ENCODE peak calls at places on chromosome 14, in seven cellular contexts. One of them, this sample, is unnamed. For H3K36me3, the result is how much of the 10 kb centered on the place peaks cover.

GRCh38 chr14:103727313-103728000 is 11.8 kb downstream of the ZFYVE21 start:
- DNase-seq in neural progenitor cell: no peak
- DNase-seq in upper lobe of right lung: peak
- DNase-seq in colonic mucosa: peak
- DNase-seq in tibial nerve: no peak
- DNase-seq in suprapubic skin: no peak
- DNase-seq in transverse colon: peak
- DNase-seq in this sample: no peak

GRCh38 chr14:100022772-100023451 is 42.3 kb upstream of the EVL start:
- DNase-seq in suprapubic skin: no peak
- DNase-seq in neural progenitor cell: no peak
- DNase-seq in tibial nerve: no peak
- DNase-seq in colonic mucosa: no peak
- DNase-seq in transverse colon: no peak
- DNase-seq in upper lobe of right lung: no peak
- DNase-seq in this sample: no peak

GRCh38 chr14:102227184-102227964 is 77.6 kb downstream of the MOK start:
- DNase-seq in neural progenitor cell: no peak
- DNase-seq in colonic mucosa: no peak
- DNase-seq in suprapubic skin: no peak
- DNase-seq in tibial nerve: no peak
- DNase-seq in upper lobe of right lung: no peak
- DNase-seq in transverse colon: no peak
- DNase-seq in this sample: no peak

GRCh38 chr14:101110729-101111619 is 207.5 kb upstream of the RTL1 start:
- DNase-seq in upper lobe of right lung: peak
- DNase-seq in suprapubic skin: peak
- DNase-seq in tibial nerve: no peak
- DNase-seq in transverse colon: no peak
- DNase-seq in colonic mucosa: peak
- DNase-seq in neural progenitor cell: no peak
- DNase-seq in this sample: no peak

GRCh38 chr14:67987596-67987995 is 168.0 kb downstream of the RAD51B start:
- DNase-seq in suprapubic skin: no peak
- DNase-seq in colonic mucosa: no peak
- DNase-seq in tibial nerve: no peak
- DNase-seq in transverse colon: no peak
- DNase-seq in upper lobe of right lung: no peak
- DNase-seq in neural progenitor cell: no peak
- DNase-seq in this sample: no peak

GRCh38 chr14:35285168-35285990 is 6.8 kb upstream of the PSMA6 start:
- DNase-seq in neural progenitor cell: no peak
- DNase-seq in colonic mucosa: no peak
- DNase-seq in transverse colon: no peak
- DNase-seq in suprapubic skin: no peak
- DNase-seq in tibial nerve: no peak
- DNase-seq in upper lobe of right lung: no peak
- DNase-seq in this sample: no peak

GRCh38 chr14:53953002-53953827 is 3.4 kb downstream of the BMP4 start:
- DNase-seq in transverse colon: peak
- DNase-seq in neural progenitor cell: peak
- DNase-seq in suprapubic skin: peak
- DNase-seq in upper lobe of right lung: peak
- DNase-seq in tibial nerve: peak
- DNase-seq in colonic mucosa: peak
- DNase-seq in this sample: no peak

GRCh38 chr14:26602902-26603301 is 5.1 kb upstream of the NOVA1 start:
- DNase-seq in tibial nerve: no peak
- DNase-seq in neural progenitor cell: no peak
- DNase-seq in suprapubic skin: no peak
- DNase-seq in transverse colon: no peak
- DNase-seq in upper lobe of right lung: no peak
- DNase-seq in colonic mucosa: no peak
- DNase-seq in this sample: no peak

GRCh38 chr14:103597623-103598372 is 31.2 kb upstream of the KLC1 start:
- DNase-seq in colonic mucosa: no peak
- DNase-seq in transverse colon: no peak
- DNase-seq in upper lobe of right lung: no peak
- DNase-seq in tibial nerve: no peak
- DNase-seq in neural progenitor cell: no peak
- DNase-seq in suprapubic skin: no peak
- DNase-seq in this sample: no peak

GRCh38 chr14:66425402-66425801 is 60.8 kb upstream of the CCDC196 start:
- DNase-seq in transverse colon: no peak
- DNase-seq in neural progenitor cell: no peak
- DNase-seq in tibial nerve: no peak
- DNase-seq in colonic mucosa: no peak
- DNase-seq in suprapubic skin: no peak
- DNase-seq in upper lobe of right lung: no peak
- DNase-seq in this sample: no peak

GRCh38 chr14:75879031-75879430 is 102.8 kb downstream of the TGFB3 start:
- DNase-seq in colonic mucosa: no peak
- DNase-seq in upper lobe of right lung: no peak
- DNase-seq in tibial nerve: no peak
- DNase-seq in suprapubic skin: no peak
- DNase-seq in transverse colon: no peak
- DNase-seq in neural progenitor cell: no peak
- DNase-seq in this sample: no peak

DNA sequence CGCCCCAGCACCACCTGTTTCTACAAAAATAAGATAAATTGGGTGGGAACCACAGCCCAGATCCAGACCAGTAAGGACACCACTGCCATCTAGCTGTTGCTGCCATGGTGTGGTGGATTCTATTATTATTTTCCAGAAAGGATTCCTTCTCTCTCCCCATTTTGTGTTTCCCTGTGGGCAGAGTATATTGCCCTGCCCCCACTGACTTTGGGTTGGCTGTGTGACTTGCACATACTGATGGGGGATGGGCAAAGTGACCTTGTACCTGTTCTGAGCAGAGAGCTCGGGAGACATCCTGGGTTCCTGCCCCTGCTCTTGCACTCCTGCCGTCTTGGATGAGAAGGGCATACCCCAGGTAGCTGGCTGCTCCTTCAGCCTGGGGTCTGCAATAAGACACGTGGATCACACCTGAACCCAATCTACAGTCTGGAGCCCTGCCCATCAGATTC is 24.3 kb downstream of the MOAP1 start:
- DNase-seq in upper lobe of right lung: no peak
- DNase-seq in transverse colon: no peak
- DNase-seq in tibial nerve: no peak
- DNase-seq in colonic mucosa: no peak
- DNase-seq in suprapubic skin: no peak
- DNase-seq in neural progenitor cell: peak
- DNase-seq in this sample: no peak
- TF ChIP-seq CTCF in upper lobe of right lung: peak
- TF ChIP-seq CTCF in transverse colon: no peak
- TF ChIP-seq CTCF in tibial nerve: peak
- TF ChIP-seq CTCF in colonic mucosa: no peak
- TF ChIP-seq CTCF in suprapubic skin: no peak
- TF ChIP-seq CTCF in neural progenitor cell: peak
- TF ChIP-seq CTCF in this sample: no peak

DNA sequence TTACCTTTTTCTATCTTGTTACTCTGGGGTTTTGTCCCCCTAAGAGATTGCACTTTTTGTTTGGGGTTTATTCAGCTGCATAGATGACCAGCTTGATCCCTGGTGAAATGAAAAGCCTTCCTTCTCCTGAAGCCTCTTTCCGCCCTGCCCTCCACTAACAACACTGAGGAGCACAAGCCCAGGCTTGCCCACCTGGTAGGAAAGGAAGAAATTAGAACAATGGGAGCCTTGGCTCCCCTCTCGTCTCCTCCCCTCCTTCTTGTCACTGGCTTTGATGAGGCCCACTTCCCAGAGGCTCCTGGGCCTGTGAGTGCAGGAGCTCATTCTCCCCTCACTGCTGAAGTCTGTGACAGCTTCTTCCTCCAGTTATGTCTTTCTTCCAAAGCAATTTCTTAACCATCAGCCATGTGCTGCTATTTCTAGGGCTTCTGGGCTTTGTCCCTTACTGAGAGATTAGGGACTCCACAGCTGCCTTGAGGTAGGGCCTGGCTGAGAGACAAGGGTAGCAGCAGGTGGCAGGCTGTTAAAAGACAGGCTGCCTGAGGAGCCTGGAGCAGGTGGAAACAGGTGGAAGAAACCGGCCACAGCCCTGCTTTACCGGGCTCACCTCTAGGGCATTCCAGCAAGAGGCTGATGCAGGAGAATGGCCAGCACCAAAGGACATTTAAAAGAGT is 53.7 kb upstream of the SRSF5 start:
- DNase-seq in suprapubic skin: no peak
- DNase-seq in upper lobe of right lung: no peak
- DNase-seq in colonic mucosa: no peak
- DNase-seq in neural progenitor cell: peak
- DNase-seq in transverse colon: peak
- DNase-seq in tibial nerve: no peak
- DNase-seq in this sample: no peak
- H3K36me3 ChIP-seq in suprapubic skin: under half
- H3K36me3 ChIP-seq in upper lobe of right lung: under half
- H3K36me3 ChIP-seq in colonic mucosa: under half
- H3K36me3 ChIP-seq in neural progenitor cell: under half
- H3K36me3 ChIP-seq in transverse colon: under half
- H3K36me3 ChIP-seq in tibial nerve: under half
- H3K36me3 ChIP-seq in this sample: under half

GRCh38 chr14:106665814-106666213 is 1139.4 kb downstream of the TMEM121 start:
- DNase-seq in neural progenitor cell: no peak
- DNase-seq in transverse colon: no peak
- DNase-seq in tibial nerve: no peak
- DNase-seq in upper lobe of right lung: no peak
- DNase-seq in suprapubic skin: no peak
- DNase-seq in colonic mucosa: no peak
- DNase-seq in this sample: no peak
- TF ChIP-seq CTCF in neural progenitor cell: no peak
- TF ChIP-seq CTCF in transverse colon: no peak
- TF ChIP-seq CTCF in tibial nerve: no peak
- TF ChIP-seq CTCF in upper lobe of right lung: no peak
- TF ChIP-seq CTCF in suprapubic skin: no peak
- TF ChIP-seq CTCF in colonic mucosa: no peak
- TF ChIP-seq CTCF in this sample: no peak

GRCh38 chr14:58426819-58427288 is 477 bp downstream of the TIMM9 start:
- DNase-seq in upper lobe of right lung: peak
- DNase-seq in tibial nerve: no peak
- DNase-seq in neural progenitor cell: peak
- DNase-seq in colonic mucosa: peak
- DNase-seq in transverse colon: peak
- DNase-seq in suprapubic skin: no peak
- DNase-seq in this sample: peak
- H3K36me3 ChIP-seq in upper lobe of right lung: under half
- H3K36me3 ChIP-seq in tibial nerve: under half
- H3K36me3 ChIP-seq in neural progenitor cell: under half
- H3K36me3 ChIP-seq in colonic mucosa: under half
- H3K36me3 ChIP-seq in transverse colon: under half
- H3K36me3 ChIP-seq in suprapubic skin: under half
- H3K36me3 ChIP-seq in this sample: under half

DNA sequence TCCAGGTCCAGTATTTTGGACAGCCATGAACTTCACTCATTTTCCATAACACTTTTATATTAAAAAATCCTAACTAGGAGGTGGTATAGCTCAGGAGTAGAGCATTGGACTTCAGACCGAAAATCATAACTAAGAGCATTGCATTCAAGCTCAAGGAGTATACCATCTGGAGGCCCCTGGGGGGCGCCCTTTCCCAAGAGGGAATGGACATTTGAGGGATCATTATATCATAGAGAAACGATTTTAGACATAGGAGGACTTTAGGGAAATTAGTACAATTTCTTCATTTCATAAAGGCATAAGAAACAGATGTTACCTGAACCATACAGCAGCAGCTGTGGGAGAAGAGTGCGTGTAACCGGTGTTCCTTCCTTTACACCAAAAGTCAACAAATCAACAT is 5.2 kb upstream of the ATG14 start:
- DNase-seq in colonic mucosa: no peak
- DNase-seq in tibial nerve: no peak
- DNase-seq in suprapubic skin: no peak
- DNase-seq in upper lobe of right lung: no peak
- DNase-seq in transverse colon: peak
- DNase-seq in neural progenitor cell: peak
- DNase-seq in this sample: no peak
- TF ChIP-seq CTCF in colonic mucosa: peak
- TF ChIP-seq CTCF in tibial nerve: no peak
- TF ChIP-seq CTCF in suprapubic skin: no peak
- TF ChIP-seq CTCF in upper lobe of right lung: peak
- TF ChIP-seq CTCF in transverse colon: peak
- TF ChIP-seq CTCF in neural progenitor cell: peak
- TF ChIP-seq CTCF in this sample: no peak

GRCh38 chr14:21399311-21399870 is 15.6 kb upstream of the SUPT16H start:
- DNase-seq in upper lobe of right lung: no peak
- DNase-seq in neural progenitor cell: no peak
- DNase-seq in tibial nerve: no peak
- DNase-seq in colonic mucosa: no peak
- DNase-seq in suprapubic skin: no peak
- DNase-seq in transverse colon: no peak
- DNase-seq in this sample: no peak

GRCh38 chr14:21395450-21395849 is 11.6 kb upstream of the SUPT16H start:
- DNase-seq in neural progenitor cell: no peak
- DNase-seq in transverse colon: no peak
- DNase-seq in suprapubic skin: no peak
- DNase-seq in upper lobe of right lung: no peak
- DNase-seq in tibial nerve: no peak
- DNase-seq in colonic mucosa: no peak
- DNase-seq in this sample: no peak

GRCh38 chr14:21398901-21399300 is 15.1 kb upstream of the SUPT16H start:
- DNase-seq in tibial nerve: no peak
- DNase-seq in upper lobe of right lung: no peak
- DNase-seq in neural progenitor cell: no peak
- DNase-seq in transverse colon: no peak
- DNase-seq in suprapubic skin: no peak
- DNase-seq in colonic mucosa: no peak
- DNase-seq in this sample: no peak
- H3K36me3 ChIP-seq in tibial nerve: under half
- H3K36me3 ChIP-seq in upper lobe of right lung: half or more
- H3K36me3 ChIP-seq in neural progenitor cell: under half
- H3K36me3 ChIP-seq in transverse colon: under half
- H3K36me3 ChIP-seq in suprapubic skin: half or more
- H3K36me3 ChIP-seq in colonic mucosa: half or more
- H3K36me3 ChIP-seq in this sample: half or more

GRCh38 chr14:105267820-105268548 is 19.7 kb downstream of the BTBD6 start:
- DNase-seq in tibial nerve: no peak
- DNase-seq in upper lobe of right lung: no peak
- DNase-seq in neural progenitor cell: no peak
- DNase-seq in suprapubic skin: no peak
- DNase-seq in transverse colon: no peak
- DNase-seq in colonic mucosa: no peak
- DNase-seq in this sample: no peak
- TF ChIP-seq CTCF in tibial nerve: no peak
- TF ChIP-seq CTCF in upper lobe of right lung: no peak
- TF ChIP-seq CTCF in neural progenitor cell: peak
- TF ChIP-seq CTCF in suprapubic skin: no peak
- TF ChIP-seq CTCF in transverse colon: peak
- TF ChIP-seq CTCF in colonic mucosa: peak
- TF ChIP-seq CTCF in this sample: no peak

GRCh38 chr14:105300542-105301102 is at the start of gene BRF1:
- DNase-seq in suprapubic skin: peak
- DNase-seq in transverse colon: peak
- DNase-seq in tibial nerve: peak
- DNase-seq in colonic mucosa: peak
- DNase-seq in neural progenitor cell: peak
- DNase-seq in upper lobe of right lung: peak
- DNase-seq in this sample: peak
- H3K36me3 ChIP-seq in suprapubic skin: under half
- H3K36me3 ChIP-seq in transverse colon: under half
- H3K36me3 ChIP-seq in tibial nerve: under half
- H3K36me3 ChIP-seq in colonic mucosa: under half
- H3K36me3 ChIP-seq in neural progenitor cell: under half
- H3K36me3 ChIP-seq in upper lobe of right lung: under half
- H3K36me3 ChIP-seq in this sample: under half